ENCODE peak calls at places on chromosomes 16 and 17, in four cellular contexts. One of them, this sample, is unnamed.

GRCh38 chr17:57415737-57416354 is 159.5 kb downstream of the MSI2 start:
- DNase-seq in HL-60: no peak
- DNase-seq in GM12878: no peak
- DNase-seq in K562: no peak
- DNase-seq in this sample: no peak

GRCh38 chr17:59451706-59452105 is 113.7 kb upstream of the DHX40 start:
- DNase-seq in HL-60: no peak
- DNase-seq in GM12878: no peak
- DNase-seq in K562: no peak
- DNase-seq in this sample: no peak

GRCh38 chr17:14196337-14196997 is 40.2 kb downstream of the CDRT15 start:
- DNase-seq in HL-60: peak
- DNase-seq in GM12878: no peak
- DNase-seq in K562: no peak
- DNase-seq in this sample: no peak

GRCh38 chr16:86932130-86932982 is 354.0 kb downstream of the FOXL1 start:
- DNase-seq in HL-60: no peak
- DNase-seq in GM12878: no peak
- DNase-seq in K562: no peak
- DNase-seq in this sample: no peak

GRCh38 chr16:84175351-84176081 is 11.3 kb downstream of the TAF1C start:
- DNase-seq in HL-60: peak
- DNase-seq in GM12878: peak
- DNase-seq in K562: peak
- DNase-seq in this sample: no peak

GRCh38 chr17:75301502-75302206 is 12.4 kb upstream of the SLC25A19 start:
- DNase-seq in HL-60: peak
- DNase-seq in GM12878: no peak
- DNase-seq in K562: no peak
- DNase-seq in this sample: no peak

GRCh38 chr16:20280259-20280658 is 47.1 kb downstream of the GP2 start:
- DNase-seq in HL-60: no peak
- DNase-seq in GM12878: no peak
- DNase-seq in K562: no peak
- DNase-seq in this sample: no peak

GRCh38 chr16:66952430-66953139 is 8.5 kb upstream of the CES3 start:
- DNase-seq in HL-60: no peak
- DNase-seq in GM12878: no peak
- DNase-seq in K562: no peak
- DNase-seq in this sample: no peak

GRCh38 chr16:71669926-71670536 is 44.0 kb downstream of the MARVELD3 start:
- DNase-seq in HL-60: no peak
- DNase-seq in GM12878: no peak
- DNase-seq in K562: no peak
- DNase-seq in this sample: no peak

GRCh38 chr16:2985893-2986355 is 5.7 kb upstream of the PKMYT1 start:
- DNase-seq in HL-60: no peak
- DNase-seq in GM12878: no peak
- DNase-seq in K562: no peak
- DNase-seq in this sample: no peak

GRCh38 chr16:2663553-2664521 is 18.5 kb upstream of the KCTD5 start:
- DNase-seq in HL-60: no peak
- DNase-seq in GM12878: no peak
- DNase-seq in K562: no peak
- DNase-seq in this sample: no peak

GRCh38 chr17:18184143-18185007 is 747 bp downstream of the ALKBH5 start:
- DNase-seq in HL-60: peak
- DNase-seq in GM12878: no peak
- DNase-seq in K562: peak
- DNase-seq in this sample: peak

GRCh38 chr17:15883617-15884111 is 61.3 kb upstream of the ADORA2B start:
- DNase-seq in HL-60: peak
- DNase-seq in GM12878: no peak
- DNase-seq in K562: no peak
- DNase-seq in this sample: no peak

GRCh38 chr16:73063284-73063733 is 15.4 kb upstream of the ZFHX3 start:
- DNase-seq in HL-60: no peak
- DNase-seq in GM12878: no peak
- DNase-seq in K562: no peak
- DNase-seq in this sample: no peak

GRCh38 chr17:1153795-1154546 is 25.8 kb downstream of the ABR start:
- DNase-seq in HL-60: peak
- DNase-seq in GM12878: no peak
- DNase-seq in K562: peak
- DNase-seq in this sample: no peak

GRCh38 chr17:39196820-39197331 is 593 bp downstream of the CACNB1 start:
- DNase-seq in HL-60: no peak
- DNase-seq in GM12878: no peak
- DNase-seq in K562: peak
- DNase-seq in this sample: no peak

DNA sequence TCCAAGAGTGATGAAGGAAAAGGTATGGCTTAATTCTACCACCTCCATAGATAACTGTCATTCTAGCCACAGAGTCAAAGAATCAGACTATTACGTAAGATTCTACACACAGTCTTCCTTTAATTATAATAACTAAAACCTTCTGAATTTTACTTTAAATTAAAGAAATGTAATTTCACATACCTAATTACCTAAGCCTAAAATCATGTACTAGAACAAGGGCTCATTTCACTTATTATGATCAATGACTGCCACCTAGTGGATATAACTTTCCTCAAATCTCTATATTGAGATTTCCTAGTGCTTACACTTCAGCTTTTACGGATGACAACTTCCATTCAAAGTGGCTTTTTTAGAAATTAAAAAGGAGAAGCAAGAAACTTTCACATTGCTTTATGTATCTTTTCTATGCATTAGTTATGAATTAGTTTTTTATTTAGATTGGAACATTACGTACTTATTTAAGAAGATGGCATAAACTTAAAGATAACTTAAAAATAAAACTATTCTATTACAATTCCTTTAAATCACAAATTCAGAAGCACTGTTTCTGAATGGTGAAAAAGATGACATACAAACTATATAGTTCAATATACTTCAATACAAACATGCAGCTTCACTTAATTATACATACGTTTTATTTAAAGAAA is 18.2 kb upstream of the ABCA10 start:
- DNase-seq in HL-60: no peak
- DNase-seq in GM12878: peak
- DNase-seq in K562: peak
- DNase-seq in this sample: no peak
- TF ChIP-seq SPI1 in HL-60: no peak
- TF ChIP-seq SPI1 in GM12878: no peak
- TF ChIP-seq SPI1 in K562: no peak
- TF ChIP-seq SPI1 in this sample: no peak

GRCh38 chr16:85394511-85395206 is 218.5 kb upstream of the GSE1 start:
- DNase-seq in HL-60: no peak
- DNase-seq in GM12878: no peak
- DNase-seq in K562: no peak
- DNase-seq in this sample: no peak
- TF ChIP-seq SPI1 in HL-60: no peak
- TF ChIP-seq SPI1 in GM12878: no peak
- TF ChIP-seq SPI1 in K562: no peak
- TF ChIP-seq SPI1 in this sample: no peak

DNA sequence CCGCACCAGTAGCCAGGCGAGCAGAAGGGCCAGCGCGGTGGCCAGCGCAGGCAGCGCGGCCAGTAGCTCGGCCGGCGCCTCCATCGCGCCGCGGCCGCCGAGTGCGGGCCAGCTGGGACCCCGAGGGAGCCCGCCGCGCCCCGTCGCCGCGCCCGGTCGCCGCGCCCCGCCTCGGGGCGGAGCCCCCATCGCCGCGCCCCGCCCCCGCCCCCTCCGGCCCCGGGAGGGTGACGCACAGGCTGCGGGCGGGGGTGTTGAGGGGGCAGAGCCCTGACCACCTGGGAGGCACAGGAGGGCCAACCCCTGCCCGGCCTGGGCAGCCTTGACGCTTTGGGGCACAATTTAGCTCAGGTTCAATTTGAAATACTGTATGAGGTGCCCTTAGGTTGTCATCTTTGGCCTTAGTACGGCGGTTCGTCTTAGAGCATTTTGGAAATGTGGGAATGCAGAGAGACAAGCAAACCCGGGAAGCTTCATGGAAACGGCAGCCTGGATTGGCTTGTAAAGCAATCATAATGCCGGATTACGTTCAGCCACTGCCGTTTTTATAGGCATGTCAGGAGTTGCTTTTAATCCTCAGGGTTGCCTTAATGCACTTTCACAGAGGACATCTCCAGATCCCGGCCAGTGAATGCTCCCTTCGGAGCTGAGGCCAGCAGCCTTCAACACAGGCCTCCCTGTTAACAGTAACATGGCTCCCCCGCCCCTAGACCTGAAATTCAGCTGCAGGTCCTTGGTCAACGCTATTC is at the start of gene MXRA7:
- DNase-seq in HL-60: no peak
- DNase-seq in GM12878: no peak
- DNase-seq in K562: peak
- DNase-seq in this sample: peak
- TF ChIP-seq SPI1 in HL-60: no peak
- TF ChIP-seq SPI1 in GM12878: no peak
- TF ChIP-seq SPI1 in K562: no peak
- TF ChIP-seq SPI1 in this sample: no peak

DNA sequence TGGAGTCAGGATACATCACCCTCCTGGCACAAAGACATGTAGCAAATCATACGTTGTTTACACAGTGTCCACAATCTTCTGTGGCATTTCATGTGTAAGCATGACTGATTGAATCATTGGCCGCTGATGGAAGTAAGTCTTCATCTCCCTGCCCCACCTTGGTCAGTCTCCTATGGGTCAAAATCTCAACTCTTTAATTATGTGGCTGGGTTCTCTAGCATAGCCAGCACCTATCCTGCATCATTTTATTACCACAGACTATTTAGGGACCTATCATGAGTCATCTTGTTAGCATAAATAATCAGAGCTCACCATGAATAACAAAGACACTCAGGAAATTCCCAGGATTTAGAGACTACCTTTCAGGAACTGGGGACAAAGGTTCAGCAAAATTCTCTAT is 15.9 kb downstream of the TANC2 start:
- DNase-seq in HL-60: no peak
- DNase-seq in GM12878: no peak
- DNase-seq in K562: no peak
- DNase-seq in this sample: no peak
- TF ChIP-seq SPI1 in HL-60: no peak
- TF ChIP-seq SPI1 in GM12878: no peak
- TF ChIP-seq SPI1 in K562: no peak
- TF ChIP-seq SPI1 in this sample: no peak

DNA sequence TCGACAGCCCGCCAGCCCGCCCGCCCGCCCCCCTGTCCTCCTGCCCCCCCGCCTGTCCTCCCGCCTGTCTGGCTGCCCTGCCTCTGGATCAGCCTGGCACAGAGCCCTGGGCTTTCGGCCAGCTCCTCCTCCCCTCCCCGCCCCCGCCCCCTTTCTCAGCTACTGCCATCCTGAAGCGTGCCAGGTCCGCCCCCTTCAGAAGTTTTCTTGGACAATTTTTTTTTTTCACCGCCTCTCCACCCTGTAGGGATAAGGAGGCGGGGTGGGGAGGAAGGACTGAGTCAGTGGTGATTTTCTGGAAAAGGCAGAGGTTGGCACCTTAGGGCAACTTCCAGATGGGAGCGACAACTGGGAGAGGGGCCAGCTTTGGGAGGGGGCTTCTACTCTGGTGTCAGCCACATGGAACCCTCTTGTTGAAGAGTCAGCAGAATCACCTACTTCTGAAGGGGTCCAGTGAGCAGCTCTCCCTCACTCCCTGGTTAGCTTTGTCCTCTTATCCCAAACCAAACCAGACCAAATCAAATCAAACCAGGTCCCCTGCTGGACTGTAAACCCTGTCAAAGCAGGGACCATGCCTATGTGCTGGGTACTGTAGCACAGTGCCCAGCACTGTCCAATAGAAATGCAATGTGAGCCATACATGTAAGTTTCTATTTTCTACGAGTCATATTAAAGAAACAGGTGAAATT is 19.7 kb downstream of the IGF2BP1 start:
- DNase-seq in HL-60: no peak
- DNase-seq in GM12878: no peak
- DNase-seq in K562: no peak
- DNase-seq in this sample: no peak
- TF ChIP-seq SPI1 in HL-60: no peak
- TF ChIP-seq SPI1 in GM12878: no peak
- TF ChIP-seq SPI1 in K562: no peak
- TF ChIP-seq SPI1 in this sample: no peak

DNA sequence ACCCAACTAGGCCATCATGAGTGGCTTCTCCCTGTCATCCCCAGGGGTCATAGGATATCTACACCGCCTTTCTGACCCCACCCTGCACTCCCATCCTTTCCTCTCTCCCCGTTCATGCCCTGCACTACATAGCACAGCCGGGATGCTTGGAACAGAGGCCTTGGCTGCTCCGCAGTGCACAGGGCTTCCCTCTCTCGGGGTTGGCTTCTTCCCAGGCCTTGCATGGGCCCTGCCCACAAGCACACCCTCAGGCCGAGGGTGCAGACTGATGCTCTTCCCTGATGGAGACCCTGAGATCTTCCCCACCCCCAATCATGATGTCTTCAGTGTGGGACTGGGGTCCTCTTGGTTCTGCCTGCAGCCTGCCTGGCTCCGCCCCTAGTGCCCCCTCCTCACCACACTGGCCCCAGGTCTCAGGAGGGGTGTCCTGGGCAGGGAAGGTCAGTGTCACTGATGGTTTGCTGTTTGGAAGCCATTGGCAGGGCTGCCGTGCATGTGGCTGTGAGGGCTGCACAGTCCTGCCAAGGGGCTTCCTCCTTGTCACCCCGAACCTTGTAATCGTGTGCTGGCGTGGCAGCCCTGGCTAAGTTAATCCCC is 14.3 kb upstream of the NAGLU start:
- DNase-seq in HL-60: no peak
- DNase-seq in GM12878: no peak
- DNase-seq in K562: no peak
- DNase-seq in this sample: no peak
- TF ChIP-seq SPI1 in HL-60: no peak
- TF ChIP-seq SPI1 in GM12878: no peak
- TF ChIP-seq SPI1 in K562: no peak
- TF ChIP-seq SPI1 in this sample: no peak

GRCh38 chr17:82592289-82592683 is 56.0 kb downstream of the WDR45B start:
- DNase-seq in HL-60: peak
- DNase-seq in GM12878: no peak
- DNase-seq in K562: no peak
- DNase-seq in this sample: no peak
- TF ChIP-seq SPI1 in HL-60: no peak
- TF ChIP-seq SPI1 in GM12878: no peak
- TF ChIP-seq SPI1 in K562: no peak
- TF ChIP-seq SPI1 in this sample: no peak